ENCODE peak calls at places on chromosomes 12 and 14, in four cellular contexts. D is pulmonary artery endothelial cell; M is naive thymus-derived CD8-positive, alpha-beta T cell; A is GM13977. Z is an unnamed sample.

GRCh38 chr12:120261951-120262851 is 3.3 kb downstream of the PXN start:
- DNase-seq in D (no peak), M (no peak), A (no peak), Z (peak; percentile 40)

GRCh38 chr14:65286443-65286842 is 126.1 kb upstream of the FUT8 start:
- DNase-seq in D (no peak), M (no peak), A (peak; percentile 60), Z (no peak)

GRCh38 chr14:91245029-91245428 is 525 bp upstream of the GPR68 start:
- DNase-seq in D (no peak), M (no peak), A (no peak), Z (peak; percentile 88)

GRCh38 chr12:56687225-56688128 is 607 bp downstream of the PTGES3 start:
- DNase-seq in D (no peak), M (peak; percentile 49), A (peak; percentile 21), Z (peak; percentile 49)

GRCh38 chr12:130073721-130074120 is 88.5 kb upstream of the FZD10 start:
- DNase-seq in D (no peak), M (no peak), A (no peak), Z (no peak)

GRCh38 chr14:104361101-104361591 is 218.4 kb upstream of the C14orf180 start:
- DNase-seq in D (no peak), M (no peak), A (no peak), Z (no peak)

GRCh38 chr14:75301666-75302325 is 23.2 kb downstream of the FOS start:
- DNase-seq in D (no peak), M (no peak), A (no peak), Z (no peak)

GRCh38 chr12:122681814-122682213 is 21.3 kb downstream of the HCAR2 start:
- DNase-seq in D (no peak), M (no peak), A (no peak), Z (no peak)

GRCh38 chr12:46364777-46365580 is 7.6 kb downstream of the SLC38A2 start:
- DNase-seq in D (no peak), M (no peak), A (no peak), Z (no peak)

GRCh38 chr12:6053541-6053940 is 70.9 kb downstream of the VWF start:
- DNase-seq in D (no peak), M (no peak), A (no peak), Z (no peak)

GRCh38 chr12:45730842-45731336 is 1.4 kb downstream of the ARID2 start:
- DNase-seq in D (no peak), M (no peak), A (peak; percentile 11), Z (peak; percentile 33)

GRCh38 chr14:74919421-74920165 is 3.5 kb downstream of the RPS6KL1 start:
- DNase-seq in D (no peak), M (no peak), A (no peak), Z (no peak)

GRCh38 chr12:49021292-49021915 is 2.8 kb upstream of the PRKAG1 start:
- DNase-seq in D (no peak), M (no peak), A (no peak), Z (no peak)

GRCh38 chr14:31206536-31207286 is 882 bp downstream of the HECTD1 start:
- DNase-seq in D (no peak), M (peak; percentile 37), A (peak; percentile 57), Z (peak; percentile 66)

GRCh38 chr12:100031821-100032220 is 47.1 kb upstream of the ANKS1B start:
- DNase-seq in D (no peak), M (no peak), A (no peak), Z (no peak)

GRCh38 chr14:96084796-96085195 is 45.6 kb downstream of the C14orf132 start:
- DNase-seq in D (no peak), M (no peak), A (no peak), Z (no peak)

GRCh38 chr14:78090820-78091219 is 79.4 kb upstream of the NRXN3 start:
- DNase-seq in D (no peak), M (no peak), A (no peak), Z (no peak)

GRCh38 chr12:42666671-42667243 is 77.2 kb upstream of the PRICKLE1 start:
- DNase-seq in D (no peak), M (no peak), A (no peak), Z (no peak)

GRCh38 chr14:69626132-69626500 is 14.7 kb downstream of the SUSD6 start:
- DNase-seq in D (no peak), M (no peak), A (no peak), Z (no peak)

GRCh38 chr14:70888681-70889175 is 18.5 kb upstream of the PCNX1 start:
- DNase-seq in D (no peak), M (no peak), A (no peak), Z (peak; percentile 25)

GRCh38 chr14:61179776-61180398 is 101.3 kb downstream of the TMEM30B start:
- DNase-seq in D (no peak), M (no peak), A (no peak), Z (no peak)

GRCh38 chr12:120874547-120875245 is 29.5 kb downstream of the SPPL3 start:
- DNase-seq in D (no peak), M (no peak), A (no peak), Z (no peak)

GRCh38 chr12:95615735-95616134 is 64.5 kb upstream of the USP44 start:
- DNase-seq in D (no peak), M (no peak), A (no peak), Z (no peak)